ENCODE peak calls at places on chromosomes 13 and 19, in four cellular contexts. I, K, E and X are unnamed samples.

GRCh38 chr19:56321254-56321980 is 6.8 kb upstream of the ZSCAN5A start:
- DNase-seq in K (no peak), E (no peak), I (peak), X (no peak)

GRCh38 chr19:57802269-57802668 is 12.4 kb downstream of the ZNF552 start:
- DNase-seq in I (no peak), K (no peak), E (no peak), X (no peak)

GRCh38 chr13:26460652-26461051 is 96.8 kb upstream of the WASF3 start:
- DNase-seq in I (no peak), E (no peak), K (no peak), X (no peak)

GRCh38 chr13:28707629-28708427 is 10.9 kb downstream of the SLC46A3 start:
- DNase-seq in E (peak), I (no peak), K (no peak), X (no peak)

GRCh38 chr13:27028683-27029480 is 142.7 kb downstream of the USP12 start:
- DNase-seq in E (no peak), I (no peak), K (no peak), X (no peak)

GRCh38 chr13:24630851-24631341 is 49.3 kb upstream of the ATP12A start:
- DNase-seq in I (no peak), K (no peak), E (no peak), X (no peak)

GRCh38 chr19:34588249-34588648 is 88.7 kb downstream of the SCGB2B2 start:
- DNase-seq in K (no peak), I (no peak), E (no peak), X (no peak)

GRCh38 chr19:35030257-35031071 is at the start of gene SCN1B:
- DNase-seq in E (no peak), I (peak), K (peak), X (peak)

GRCh38 chr19:51020988-51021651 is 1.6 kb upstream of the KLK10 start:
- DNase-seq in E (no peak), K (peak), I (peak), X (peak)

GRCh38 chr13:36420437-36420891 is 11.8 kb upstream of the CCNA1 start:
- DNase-seq in I (peak), K (peak), E (peak), X (peak)

GRCh38 chr13:114097893-114098688 is 34.3 kb downstream of the RASA3 start:
- DNase-seq in K (no peak), I (peak), E (no peak), X (no peak)

GRCh38 chr13:54647275-54647674 is 1618.7 kb downstream of the OLFM4 start:
- DNase-seq in K (no peak), E (no peak), I (no peak), X (no peak)

GRCh38 chr19:17724655-17725054 is 5.4 kb downstream of the MAP1S start:
- DNase-seq in K (no peak), E (no peak), I (no peak), X (no peak)

GRCh38 chr13:64910061-64910460 is 2320.1 kb downstream of the PCDH9 start:
- DNase-seq in I (no peak), K (no peak), E (no peak), X (no peak)

GRCh38 chr13:32409561-32410440 is 18.1 kb downstream of the N4BP2L1 start:
- DNase-seq in E (no peak), I (no peak), K (no peak), X (no peak)

GRCh38 chr13:69243366-69243765 is 864.3 kb upstream of the ATXN8OS start:
- DNase-seq in E (no peak), K (no peak), I (no peak), X (no peak)

GRCh38 chr13:110524484-110525254 is 36.9 kb downstream of the RAB20 start:
- DNase-seq in E (no peak), K (no peak), I (peak), X (no peak)

GRCh38 chr13:35393886-35394285 is 82.6 kb downstream of the MAB21L1 start:
- DNase-seq in I (no peak), E (no peak), K (no peak), X (no peak)

GRCh38 chr19:8146877-8147575 is 2.4 kb downstream of the FBN3 start:
- DNase-seq in K (no peak), I (peak), E (no peak), X (no peak)

GRCh38 chr13:109781384-109782065 is 4.9 kb downstream of the IRS2 start:
- DNase-seq in K (no peak), I (peak), E (no peak), X (no peak)

GRCh38 chr19:50628146-50628545 is 11.5 kb downstream of the SYT3 start:
- DNase-seq in E (no peak), K (no peak), I (no peak), X (no peak)

GRCh38 chr13:102914629-102914935 is 68.8 kb downstream of the ERCC5 start:
- DNase-seq in I (no peak), E (no peak), K (no peak), X (no peak)

GRCh38 chr13:103099894-103100293 is 33.7 kb upstream of the SLC10A2 start:
- DNase-seq in I (no peak), K (no peak), E (no peak), X (no peak)

GRCh38 chr13:43357435-43358065 is 334.2 kb downstream of the DNAJC15 start:
- DNase-seq in I (no peak), E (no peak), K (no peak), X (no peak)

GRCh38 chr13:46607768-46608553 is 55.0 kb downstream of the LRCH1 start:
- DNase-seq in E (no peak), I (no peak), K (peak), X (peak)

GRCh38 chr19:45001087-45001739 is at the start of gene RELB:
- DNase-seq in E (peak), K (peak), I (peak), X (peak)

GRCh38 chr19:7224205-7224833 is 69.9 kb downstream of the INSR start:
- DNase-seq in I (no peak), E (no peak), K (peak), X (no peak)

GRCh38 chr19:47614559-47614958 is 5.6 kb downstream of the BICRA start:
- DNase-seq in I (no peak), K (no peak), E (no peak), X (no peak)

GRCh38 chr13:29369060-29369743 is 226.3 kb downstream of the SLC7A1 start:
- DNase-seq in I (peak), E (peak), K (peak), X (peak)

DNA sequence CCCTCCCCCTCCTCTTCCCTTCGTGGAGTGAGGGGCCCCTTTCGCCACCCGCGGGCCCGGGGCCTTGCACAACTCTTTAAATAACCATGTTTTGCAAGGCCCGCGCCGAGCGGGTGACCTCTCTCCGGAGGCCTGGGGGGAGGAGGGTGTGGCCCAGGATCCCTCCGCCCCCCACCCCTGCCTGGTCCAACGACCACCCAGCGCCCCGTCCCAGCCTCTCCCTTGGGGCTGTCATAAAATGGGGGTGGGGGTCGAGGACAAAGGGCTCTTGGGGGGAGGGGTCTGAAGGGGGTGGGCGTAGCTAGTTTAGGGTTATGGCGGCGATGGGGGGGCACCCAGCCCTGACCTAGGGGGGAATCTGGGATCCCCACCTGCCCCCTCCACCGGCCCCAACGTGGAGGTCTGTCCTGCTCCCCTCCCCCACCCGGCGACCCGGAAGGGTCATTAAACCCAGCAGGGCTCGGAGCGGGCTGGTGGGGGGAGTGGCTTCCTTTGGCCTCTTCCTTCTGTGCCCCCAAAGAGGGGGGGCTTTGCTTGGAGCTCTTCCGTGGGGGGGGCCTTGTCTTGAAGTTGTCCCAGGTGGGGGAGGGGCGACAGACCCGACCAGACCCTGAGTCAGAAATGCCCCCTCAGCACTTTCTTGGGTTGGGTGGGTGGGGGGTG is 1.3 kb downstream of the ARID3A start:
- DNase-seq in E (no peak), I (peak), K (peak), X (no peak)
- TF ChIP-seq PBX3 in E (no peak), I (no peak), K (no peak), X (no peak)

DNA sequence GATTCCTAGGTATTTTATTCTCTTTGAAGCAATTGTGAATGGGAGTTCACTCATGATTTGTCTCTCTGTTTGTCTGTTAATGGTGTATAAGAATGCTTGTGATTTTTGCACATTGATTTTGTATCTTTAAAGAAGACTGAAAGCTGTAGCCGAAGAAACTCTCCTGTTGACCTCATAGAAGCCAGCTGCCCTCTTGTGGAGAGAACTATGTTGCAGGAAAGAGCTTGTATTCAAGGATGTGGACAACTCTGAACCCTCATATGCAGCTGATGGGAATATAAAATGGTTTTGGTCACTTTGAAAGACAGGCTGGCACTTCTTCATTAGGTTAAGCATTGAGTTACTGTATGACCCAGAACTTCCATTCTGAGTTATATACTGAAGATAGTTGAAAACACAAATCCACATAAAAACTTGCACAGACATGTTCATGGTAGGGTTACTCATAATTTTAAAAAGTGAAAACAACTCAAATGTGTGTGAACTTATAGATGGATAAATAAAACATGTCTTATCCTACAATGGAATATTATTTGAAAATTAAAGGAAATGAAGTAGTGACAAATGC is 65.8 kb upstream of the SLITRK6 start:
- DNase-seq in K (peak), I (peak), E (no peak), X (no peak)
- TF ChIP-seq PBX3 in K (no peak), I (no peak), E (no peak), X (no peak)

GRCh38 chr19:13764821-13765394 is 586 bp downstream of the MRI1 start:
- DNase-seq in I (peak), K (no peak), E (no peak), X (no peak)
- TF ChIP-seq PBX3 in I (no peak), K (no peak), E (no peak), X (no peak)

GRCh38 chr19:38664503-38665211 is 17.2 kb downstream of the ACTN4 start:
- DNase-seq in E (no peak), I (no peak), K (no peak), X (no peak)

GRCh38 chr19:38667552-38668205 is 20.2 kb downstream of the ACTN4 start:
- DNase-seq in I (no peak), K (no peak), E (no peak), X (no peak)

GRCh38 chr19:38665219-38665931 is 17.9 kb downstream of the ACTN4 start:
- DNase-seq in E (no peak), I (no peak), K (no peak), X (no peak)

GRCh38 chr19:38665950-38666661 is 18.7 kb downstream of the ACTN4 start:
- DNase-seq in I (no peak), K (peak), E (no peak), X (no peak)

GRCh38 chr19:38666662-38667448 is 19.4 kb downstream of the ACTN4 start:
- DNase-seq in K (no peak), E (no peak), I (no peak), X (no peak)
- TF ChIP-seq PBX3 in K (no peak), E (no peak), I (no peak), X (peak)

DNA sequence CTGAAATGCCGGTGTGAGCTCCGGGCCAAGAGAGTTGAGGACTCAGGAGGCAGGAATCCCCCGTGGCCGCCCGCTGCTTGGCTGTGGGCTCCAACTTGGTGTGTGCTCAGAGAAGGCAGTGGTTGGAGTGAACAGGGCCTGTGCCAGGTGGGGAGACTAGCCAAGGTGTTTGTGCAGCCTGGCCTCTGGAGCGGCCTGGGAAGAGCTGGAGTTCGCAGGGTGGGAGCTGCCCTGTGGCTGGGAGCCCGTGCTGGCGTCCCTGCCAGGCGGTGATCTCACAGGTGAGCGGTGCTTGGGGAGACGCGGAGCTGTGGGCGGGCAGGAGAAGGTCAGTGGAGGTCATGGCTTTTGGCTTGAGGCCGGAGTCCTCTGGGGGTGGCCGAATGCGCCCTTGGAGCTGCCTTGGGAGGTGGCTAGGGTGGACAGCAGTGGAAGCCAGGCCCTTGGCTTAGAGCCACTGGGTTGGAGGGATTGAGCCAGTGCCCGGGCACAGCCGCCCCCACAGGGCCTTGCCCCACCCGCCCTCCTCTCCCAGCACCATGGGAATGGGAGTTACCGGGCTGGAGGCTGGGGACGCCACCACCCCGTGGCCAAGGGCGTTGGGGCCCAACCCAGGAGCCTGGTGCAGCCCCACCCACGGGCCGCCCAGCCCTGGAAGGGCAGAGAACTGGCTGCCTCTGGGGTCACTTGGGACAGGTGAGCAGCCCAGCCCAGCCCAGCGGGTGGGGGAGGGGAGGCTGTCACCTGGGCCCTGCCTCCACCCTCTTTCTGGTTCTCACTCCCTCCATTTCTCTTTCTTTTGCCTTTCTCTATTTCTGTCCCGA is 7.1 kb upstream of the CIRBP start:
- DNase-seq in I (no peak), K (peak), E (no peak), X (peak)
- TF ChIP-seq PBX3 in I (no peak), K (no peak), E (no peak), X (no peak)

GRCh38 chr13:53045110-53045509 is 16.5 kb downstream of the OLFM4 start:
- DNase-seq in I (peak), E (no peak), K (no peak), X (no peak)
- TF ChIP-seq PBX3 in I (no peak), E (no peak), K (no peak), X (no peak)